ENCODE peak calls at places on chromosomes 6 and 20, in ten cellular contexts. Y, F, Z, J, N, M, U, D, L and A are unnamed samples. For H3K4me1, the result is how much of the 10 kb centered on the place peaks cover.

GRCh38 chr6:111718326-111718725 is 112.6 kb upstream of the TRAF3IP2 start:
- DNase-seq in Y (no peak), F (no peak), Z (no peak), J (no peak), N (no peak), M (no peak), U (no peak), D (no peak), L (no peak), A (no peak)

GRCh38 chr20:9989066-9989724 is 45.6 kb upstream of the ANKEF1 start:
- DNase-seq in Y (no peak), F (no peak), Z (peak), J (no peak), N (no peak), M (no peak), U (no peak), D (no peak), L (peak), A (no peak)

GRCh38 chr6:39904946-39905639 is 29.2 kb downstream of the MOCS1 start:
- DNase-seq in Y (no peak), F (no peak), Z (no peak), J (no peak), N (no peak), M (no peak), U (no peak), D (no peak), L (no peak), A (no peak)

GRCh38 chr20:57498425-57499400 is 26.2 kb downstream of the CTCFL start:
- DNase-seq in Y (no peak), F (no peak), Z (no peak), J (peak), N (no peak), M (no peak), U (no peak), D (no peak), L (peak), A (peak)

GRCh38 chr20:17662333-17663039 is 19.6 kb downstream of the RRBP1 start:
- DNase-seq in Y (no peak), F (peak), Z (no peak), J (no peak), N (peak), M (peak), U (no peak), D (peak), L (peak), A (peak)

GRCh38 chr6:140541288-140541687 is 1166.8 kb upstream of the CITED2 start:
- DNase-seq in Y (no peak), F (no peak), Z (no peak), J (no peak), N (no peak), M (no peak), U (no peak), D (no peak), L (no peak), A (no peak)

GRCh38 chr6:154508573-154509375 is 1.7 kb downstream of the CNKSR3 start:
- DNase-seq in Y (no peak), F (peak), Z (peak), J (no peak), N (no peak), M (no peak), U (no peak), D (no peak), L (peak), A (no peak)

GRCh38 chr6:2733736-2734480 is 16.8 kb downstream of the MYLK4 start:
- DNase-seq in Y (peak), F (no peak), Z (no peak), J (no peak), N (no peak), M (no peak), U (no peak), D (no peak), L (no peak), A (no peak)

GRCh38 chr20:62893700-62894099 is 32.1 kb upstream of the TCFL5 start:
- DNase-seq in Y (no peak), F (no peak), Z (no peak), J (no peak), N (no peak), M (no peak), U (no peak), D (no peak), L (no peak), A (no peak)

GRCh38 chr6:125913864-125914351 is 42.7 kb upstream of the HINT3 start:
- DNase-seq in Y (no peak), F (peak), Z (peak), J (no peak), N (no peak), M (no peak), U (no peak), D (peak), L (peak), A (peak)

GRCh38 chr6:121549741-121550140 is 114.3 kb downstream of the GJA1 start:
- DNase-seq in Y (no peak), F (no peak), Z (no peak), J (no peak), N (no peak), M (no peak), U (no peak), D (no peak), L (peak), A (no peak)

GRCh38 chr6:74936886-74937285 is 269.0 kb downstream of the COL12A1 start:
- DNase-seq in Y (no peak), F (no peak), Z (peak), J (no peak), N (no peak), M (no peak), U (no peak), D (no peak), L (peak), A (no peak)

GRCh38 chr6:160766657-160767018 is 64.6 kb downstream of the PLG start:
- DNase-seq in Y (no peak), F (no peak), Z (no peak), J (no peak), N (no peak), M (no peak), U (no peak), D (no peak), L (no peak), A (no peak)

GRCh38 chr6:32176476-32177181 is 745 bp upstream of the AGPAT1 start:
- DNase-seq in Y (no peak), F (no peak), Z (no peak), J (no peak), N (no peak), M (no peak), U (no peak), D (no peak), L (peak), A (no peak)

GRCh38 chr6:143323729-143324465 is 126.6 kb downstream of the ADAT2 start:
- DNase-seq in Y (no peak), F (no peak), Z (no peak), J (no peak), N (no peak), M (no peak), U (no peak), D (no peak), L (no peak), A (no peak)

GRCh38 chr6:53928641-53929339 is 134.0 kb downstream of the LRRC1 start:
- DNase-seq in Y (no peak), F (no peak), Z (peak), J (no peak), N (no peak), M (no peak), U (no peak), D (no peak), L (peak), A (no peak)

GRCh38 chr6:123829302-123829953 is 25.8 kb downstream of the NKAIN2 start:
- DNase-seq in Y (no peak), F (no peak), Z (peak), J (no peak), N (no peak), M (no peak), U (no peak), D (no peak), L (peak), A (no peak)

DNA sequence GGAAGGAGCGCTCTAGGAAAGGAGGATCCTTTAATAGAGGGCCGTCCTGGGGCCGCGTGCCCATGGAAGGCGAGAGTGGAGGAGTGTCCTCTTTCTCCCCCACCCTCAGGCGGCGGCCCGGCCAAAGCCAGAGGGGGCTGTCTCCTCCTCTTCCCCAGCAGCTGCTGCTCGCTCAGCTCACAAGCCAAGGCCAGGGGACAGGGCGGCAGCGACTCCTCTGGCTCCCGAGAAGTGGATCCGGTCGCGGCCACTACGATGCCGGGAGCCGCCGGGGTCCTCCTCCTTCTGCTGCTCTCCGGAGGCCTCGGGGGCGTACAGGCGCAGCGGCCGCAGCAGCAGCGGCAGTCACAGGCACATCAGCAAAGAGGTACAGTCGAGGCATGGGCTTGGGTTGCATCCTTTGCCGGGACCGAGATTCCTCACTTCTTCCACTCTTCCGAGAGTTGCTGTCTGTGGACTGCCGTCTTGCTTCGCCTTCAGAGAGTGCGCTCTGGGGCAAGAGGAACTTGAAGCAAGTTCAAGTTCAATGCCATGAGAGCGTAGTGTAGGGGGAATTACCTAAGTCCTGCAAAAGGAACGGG is at the start of gene LAMA2:
- DNase-seq in Y (peak), F (peak), Z (peak), J (peak), N (peak), M (peak), U (no peak), D (peak), L (peak), A (no peak)
- TF ChIP-seq POLR2A in Y (no peak), F (peak), Z (no peak), J (no peak), N (no peak), M (no peak), U (no peak), D (no peak), L (no peak), A (no peak)

DNA sequence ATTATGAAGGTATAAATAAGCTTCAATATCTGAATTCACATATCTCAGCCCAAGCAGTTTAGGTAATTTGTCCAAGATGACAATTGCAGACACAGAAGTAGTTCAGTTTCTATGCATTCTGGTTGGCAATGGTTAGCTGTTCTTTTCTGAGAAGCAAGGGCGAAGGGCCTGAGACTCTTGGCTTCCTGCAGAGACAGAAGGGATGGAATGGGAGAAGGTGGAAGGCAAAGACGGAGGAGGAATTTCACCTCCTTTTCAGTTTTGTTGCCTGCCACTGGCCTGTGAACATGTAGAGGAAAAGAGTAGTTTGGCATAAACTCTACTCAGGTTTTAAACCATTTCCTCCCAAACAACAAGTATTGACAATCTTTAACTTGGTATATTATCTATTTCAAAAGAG is 180.7 kb upstream of the HS3ST5 start:
- DNase-seq in Y (no peak), F (no peak), Z (no peak), J (no peak), N (no peak), M (no peak), U (no peak), D (no peak), L (no peak), A (no peak)
- H3K27ac ChIP-seq in Y (no peak), F (no peak), Z (no peak), J (no peak), N (no peak), M (no peak), U (no peak), D (no peak), L (no peak), A (no peak)

GRCh38 chr6:25173232-25173631 is 105.9 kb upstream of the CARMIL1 start:
- DNase-seq in Y (no peak), F (no peak), Z (no peak), J (no peak), N (no peak), M (no peak), U (no peak), D (no peak), L (peak), A (no peak)
- H3K4me1 ChIP-seq in Y (under half), F (under half), Z (under half), J (under half), N (under half), M (under half), U (under half), D (under half), L (under half), A (under half)

DNA sequence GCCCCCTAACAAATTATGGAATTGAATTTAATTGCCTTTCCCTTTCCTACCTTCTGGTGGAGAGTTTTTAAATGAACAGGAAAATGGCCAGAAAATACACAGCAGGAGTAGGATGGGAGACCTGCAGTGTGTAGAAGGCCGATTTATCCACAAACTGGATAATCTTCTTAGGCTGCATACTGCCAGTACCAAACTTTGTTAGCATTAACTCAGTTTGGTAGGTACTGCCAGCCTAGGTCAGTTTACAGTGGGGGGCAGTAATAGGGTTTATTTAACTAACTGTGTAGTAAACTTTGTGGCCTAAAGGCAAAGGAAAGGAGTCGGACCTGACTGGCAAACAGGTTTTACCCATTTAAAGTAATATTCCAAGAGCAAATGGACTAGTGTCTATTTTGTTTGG is 4.6 kb downstream of the NCOA3 start:
- DNase-seq in Y (no peak), F (no peak), Z (no peak), J (no peak), N (no peak), M (no peak), U (no peak), D (no peak), L (no peak), A (no peak)
- TF ChIP-seq POLR2A in Y (no peak), F (no peak), Z (no peak), J (no peak), N (no peak), M (no peak), U (no peak), D (no peak), L (no peak), A (no peak)